ENCODE peak calls at places on chromosomes 13 and 19, in six cellular contexts. E, A, N, F, M and K are unnamed samples.

GRCh38 chr19:8306235-8307054 is 1.7 kb downstream of the CD320 start:
- DNase-seq in F (no peak), N (no peak), M (no peak), A (no peak), E (no peak), K (no peak)

GRCh38 chr19:5804516-5805464 is at the start of gene NRTN:
- DNase-seq in N (no peak), F (no peak), M (peak), A (no peak), E (no peak), K (no peak)

GRCh38 chr19:4781851-4782250 is 9.7 kb upstream of the FEM1A start:
- DNase-seq in A (peak), M (no peak), E (no peak), F (no peak), N (no peak), K (no peak)

GRCh38 chr13:91406619-91407018 is 8.2 kb downstream of the GPC5 start:
- DNase-seq in N (no peak), F (peak), E (no peak), A (peak), M (peak), K (peak)

GRCh38 chr19:17209126-17210036 is 5.8 kb upstream of the USE1 start:
- DNase-seq in E (no peak), M (no peak), A (peak), F (no peak), N (no peak), K (no peak)

GRCh38 chr13:23399254-23399796 is 34.2 kb downstream of the SACS start:
- DNase-seq in N (no peak), F (no peak), M (no peak), A (no peak), E (no peak), K (no peak)

GRCh38 chr19:11269408-11269807 is 7.1 kb upstream of the DOCK6 start:
- DNase-seq in F (no peak), A (peak), E (no peak), N (no peak), M (no peak), K (peak)

GRCh38 chr19:48367855-48368254 is 3.7 kb downstream of the SYNGR4 start:
- DNase-seq in E (no peak), F (no peak), N (no peak), M (no peak), A (no peak), K (no peak)

GRCh38 chr19:49793561-49793840 is 19.6 kb downstream of the FUZ start:
- DNase-seq in M (no peak), E (no peak), F (no peak), A (peak), N (no peak), K (peak)

GRCh38 chr19:54521860-54522513 is 19.4 kb downstream of the LAIR2 start:
- DNase-seq in M (no peak), E (no peak), N (no peak), F (no peak), A (no peak), K (no peak)